ENCODE peak calls at places on chromosome 17, in seven cellular contexts. One of them, this sample, is unnamed.

GRCh38 chr17:74245145-74245817 is 28.8 kb upstream of the DNAI2 start:
- DNase-seq in bronchial epithelial cell: no peak
- DNase-seq in hypothalamus: peak
- DNase-seq in HT1080: no peak
- DNase-seq in AML-193: no peak
- DNase-seq in HTR-8/SVneo: no peak
- DNase-seq in T-cell: no peak
- DNase-seq in this sample: no peak

GRCh38 chr17:47831934-47832327 is 461 bp downstream of the LRRC46 start:
- DNase-seq in bronchial epithelial cell: no peak
- DNase-seq in hypothalamus: no peak
- DNase-seq in HT1080: no peak
- DNase-seq in AML-193: no peak
- DNase-seq in HTR-8/SVneo: no peak
- DNase-seq in T-cell: no peak
- DNase-seq in this sample: no peak

GRCh38 chr17:80877095-80877828 is 114.4 kb upstream of the CHMP6 start:
- DNase-seq in bronchial epithelial cell: no peak
- DNase-seq in hypothalamus: no peak
- DNase-seq in HT1080: no peak
- DNase-seq in AML-193: no peak
- DNase-seq in HTR-8/SVneo: no peak
- DNase-seq in T-cell: no peak
- DNase-seq in this sample: no peak

GRCh38 chr17:77753246-77753645 is 205.3 kb upstream of the TNRC6C start:
- DNase-seq in bronchial epithelial cell: no peak
- DNase-seq in hypothalamus: no peak
- DNase-seq in HT1080: no peak
- DNase-seq in AML-193: no peak
- DNase-seq in HTR-8/SVneo: no peak
- DNase-seq in T-cell: no peak
- DNase-seq in this sample: no peak

GRCh38 chr17:7226721-7227710 is 7.3 kb downstream of the ACADVL start:
- DNase-seq in bronchial epithelial cell: no peak
- DNase-seq in hypothalamus: no peak
- DNase-seq in HT1080: no peak
- DNase-seq in AML-193: no peak
- DNase-seq in HTR-8/SVneo: no peak
- DNase-seq in T-cell: no peak
- DNase-seq in this sample: no peak

GRCh38 chr17:80192268-80192667 is 22.4 kb downstream of the CARD14 start:
- DNase-seq in bronchial epithelial cell: peak
- DNase-seq in hypothalamus: no peak
- DNase-seq in HT1080: no peak
- DNase-seq in AML-193: no peak
- DNase-seq in HTR-8/SVneo: no peak
- DNase-seq in T-cell: no peak
- DNase-seq in this sample: no peak

GRCh38 chr17:79987187-79987889 is 48.3 kb downstream of the TBC1D16 start:
- DNase-seq in bronchial epithelial cell: peak
- DNase-seq in hypothalamus: no peak
- DNase-seq in HT1080: peak
- DNase-seq in AML-193: no peak
- DNase-seq in HTR-8/SVneo: no peak
- DNase-seq in T-cell: no peak
- DNase-seq in this sample: no peak

GRCh38 chr17:14886200-14886739 is 378.9 kb downstream of the PMP22 start:
- DNase-seq in bronchial epithelial cell: peak
- DNase-seq in hypothalamus: no peak
- DNase-seq in HT1080: peak
- DNase-seq in AML-193: peak
- DNase-seq in HTR-8/SVneo: peak
- DNase-seq in T-cell: no peak
- DNase-seq in this sample: no peak

GRCh38 chr17:73091770-73092517 is 544 bp downstream of the SLC39A11 start:
- DNase-seq in bronchial epithelial cell: peak
- DNase-seq in hypothalamus: peak
- DNase-seq in HT1080: no peak
- DNase-seq in AML-193: peak
- DNase-seq in HTR-8/SVneo: peak
- DNase-seq in T-cell: no peak
- DNase-seq in this sample: no peak

GRCh38 chr17:19531780-19532501 is 1.7 kb upstream of the SLC47A1 start:
- DNase-seq in bronchial epithelial cell: no peak
- DNase-seq in hypothalamus: no peak
- DNase-seq in HT1080: no peak
- DNase-seq in AML-193: no peak
- DNase-seq in HTR-8/SVneo: no peak
- DNase-seq in T-cell: no peak
- DNase-seq in this sample: no peak

GRCh38 chr17:6574689-6575595 is 18.6 kb upstream of the PITPNM3 start:
- DNase-seq in bronchial epithelial cell: peak
- DNase-seq in hypothalamus: no peak
- DNase-seq in HT1080: peak
- DNase-seq in AML-193: peak
- DNase-seq in HTR-8/SVneo: no peak
- DNase-seq in T-cell: no peak
- DNase-seq in this sample: peak

GRCh38 chr17:61770752-61771533 is 92.4 kb downstream of the BRIP1 start:
- DNase-seq in bronchial epithelial cell: no peak
- DNase-seq in hypothalamus: no peak
- DNase-seq in HT1080: peak
- DNase-seq in AML-193: no peak
- DNase-seq in HTR-8/SVneo: no peak
- DNase-seq in T-cell: no peak
- DNase-seq in this sample: peak

This sample was measured in GM04504.